ENCODE peak calls at places on chromosomes 5 and 9, in nine cellular contexts. U is putamen; Q is naive thymus-derived CD4-positive, alpha-beta T cell; O is neuronal stem cell; G is activated T-helper 1 cell treated with anti-CD3 and anti-CD28 coated beads, Interleukin-12 subunit alpha, Interleukin-12 subunit beta, Interleukin-2, Interleukin-4 antibody, amounts not matched to agents 30 ng/mL and 10 ng/mL and 1 ng/mL, durations not matched to agents 14 hours and 24 hours and 36 hours; S is naive thymus-derived CD8-positive, alpha-beta T cell; A is T follicular helper cell; D is WTC11; K is HT1080. H is an unnamed sample.

GRCh38 chr9:128408963-128409431 is 11.7 kb upstream of the CERCAM start:
- DNase-seq in Q (no peak), O (peak; percentile 46), U (peak; percentile 94), A (no peak), S (no peak), G (no peak), D (peak; percentile 52), K (no peak), H (no peak)

GRCh38 chr5:157864067-157864466 is 5.1 kb upstream of the CLINT1 start:
- DNase-seq in O (no peak), D (peak; percentile 23), S (peak; percentile 36), A (no peak), G (no peak), K (no peak), U (no peak), Q (peak; percentile 33), H (no peak)

GRCh38 chr9:115157245-115157674 is 39.3 kb upstream of the TNC start:
- DNase-seq in D (no peak), A (no peak), O (no peak), U (no peak), K (peak; percentile 94), Q (no peak), S (no peak), G (no peak), H (no peak)

GRCh38 chr9:26850995-26851394 is 41.6 kb downstream of the CAAP1 start:
- DNase-seq in Q (no peak), G (no peak), K (no peak), O (no peak), A (no peak), U (no peak), S (no peak), D (no peak), H (no peak)

GRCh38 chr5:157535042-157535865 is 40.3 kb downstream of the ADAM19 start:
- DNase-seq in U (no peak), O (no peak), D (no peak), K (no peak), Q (no peak), A (no peak), S (no peak), G (no peak), H (no peak)

GRCh38 chr5:33341316-33341715 is 99.4 kb upstream of the TARS1 start:
- DNase-seq in O (no peak), Q (no peak), K (no peak), A (no peak), D (no peak), G (no peak), U (no peak), S (no peak), H (no peak)

GRCh38 chr9:20559236-20559896 is 62.9 kb downstream of the MLLT3 start:
- DNase-seq in A (no peak), G (no peak), K (peak; percentile 27), O (no peak), U (no peak), S (no peak), Q (no peak), D (no peak), H (no peak)

GRCh38 chr5:171055881-171056454 is 194.2 kb downstream of the RANBP17 start:
- DNase-seq in Q (no peak), G (no peak), U (no peak), A (no peak), K (no peak), D (no peak), S (no peak), O (peak; percentile 11), H (no peak)

GRCh38 chr9:708556-709432 is 132.7 kb upstream of the DMRT1 start:
- DNase-seq in U (no peak), Q (no peak), O (no peak), G (no peak), S (no peak), K (peak; percentile 29), A (no peak), D (no peak), H (no peak)

GRCh38 chr5:34497031-34497808 is 158.9 kb upstream of the RAI14 start:
- DNase-seq in G (no peak), Q (no peak), A (no peak), D (no peak), K (no peak), U (no peak), S (no peak), O (no peak), H (no peak)

GRCh38 chr5:129971684-129972083 is 67.4 kb downstream of the CHSY3 start:
- DNase-seq in S (no peak), G (no peak), O (no peak), A (no peak), K (no peak), D (no peak), Q (no peak), U (no peak), H (no peak)

GRCh38 chr5:96374653-96375052 is 58.4 kb downstream of the PCSK1 start:
- DNase-seq in O (no peak), G (no peak), Q (no peak), A (no peak), U (no peak), D (no peak), K (no peak), S (no peak), H (no peak)

GRCh38 chr9:89213481-89213880 is 34.9 kb upstream of the SHC3 start:
- DNase-seq in D (no peak), G (no peak), U (no peak), S (no peak), K (no peak), O (no peak), A (no peak), Q (no peak), H (no peak)

GRCh38 chr5:167998148-167998767 is 293.2 kb upstream of the WWC1 start:
- DNase-seq in A (no peak), Q (no peak), D (no peak), S (no peak), U (no peak), O (no peak), K (no peak), G (no peak), H (no peak)

GRCh38 chr5:147223951-147224791 is 10.7 kb upstream of the STK32A start:
- DNase-seq in K (peak; percentile 25), D (peak; percentile 19), Q (no peak), O (peak; percentile 37), U (no peak), A (no peak), G (no peak), S (no peak), H (no peak)

GRCh38 chr5:74433255-74434123 is 207.0 kb downstream of the ENC1 start:
- DNase-seq in K (peak; percentile 92), G (no peak), O (no peak), A (no peak), Q (no peak), S (no peak), U (no peak), D (peak; percentile 16), H (no peak)

GRCh38 chr5:56321236-56321881 is 88.2 kb upstream of the ANKRD55 start:
- DNase-seq in Q (no peak), G (no peak), O (no peak), D (no peak), K (no peak), S (no peak), A (no peak), U (no peak), H (no peak)

GRCh38 chr9:114898741-114899140 is 31.6 kb downstream of the TNFSF8 start:
- DNase-seq in K (no peak), U (peak; percentile 28), Q (peak; percentile 89), G (peak; percentile 86), S (peak; percentile 70), D (no peak), O (no peak), A (peak; percentile 81), H (peak; percentile 86)

GRCh38 chr5:40453689-40454088 is 226.0 kb upstream of the PTGER4 start:
- DNase-seq in A (no peak), Q (no peak), K (no peak), U (no peak), S (no peak), G (no peak), D (no peak), O (no peak), H (no peak)

GRCh38 chr5:84881737-84882136 is 497.1 kb upstream of the EDIL3 start:
- DNase-seq in A (no peak), O (no peak), D (no peak), K (no peak), U (no peak), S (no peak), Q (no peak), G (no peak), H (no peak)